ENCODE peak calls at places on chromosomes 16 and 17, in seven cellular contexts. Q, H, B, Y, O, T and V are unnamed samples.

GRCh38 chr16:82368041-82368440 is 198.0 kb upstream of the MPHOSPH6 start:
- DNase-seq in Q (no peak), H (peak; percentile 64), B (peak; percentile 47), Y (peak; percentile 41), O (peak; percentile 44), T (no peak), V (peak; percentile 32)

GRCh38 chr17:82859431-82860403 is 19.9 kb upstream of the ZNF750 start:
- DNase-seq in Q (no peak), H (no peak), B (peak; percentile 62), Y (peak; percentile 83), O (peak; percentile 87), T (peak; percentile 97), V (peak; percentile 70)

GRCh38 chr16:68995011-68995504 is 110.4 kb upstream of the HAS3 start:
- DNase-seq in Q (no peak), H (no peak), B (peak; percentile 33), Y (peak; percentile 64), O (peak; percentile 52), T (no peak), V (peak; percentile 58)

GRCh38 chr17:82237083-82237745 is 8.4 kb downstream of the SLC16A3 start:
- DNase-seq in Q (peak; percentile 66), H (no peak), B (no peak), Y (no peak), O (no peak), T (peak; percentile 21), V (no peak)

GRCh38 chr16:81975637-81976036 is 35.6 kb downstream of the SDR42E1 start:
- DNase-seq in Q (no peak), H (no peak), B (no peak), Y (no peak), O (no peak), T (no peak), V (no peak)

GRCh38 chr17:35345926-35346771 is 27.3 kb downstream of the SLFN11 start:
- DNase-seq in Q (peak; percentile 87), H (peak; percentile 87), B (peak; percentile 65), Y (no peak), O (peak; percentile 41), T (peak; percentile 88), V (peak; percentile 53)

GRCh38 chr16:58458634-58459343 is 41.2 kb upstream of the NDRG4 start:
- DNase-seq in Q (no peak), H (no peak), B (no peak), Y (no peak), O (no peak), T (no peak), V (no peak)

GRCh38 chr17:62692159-62692651 is 64.7 kb downstream of the MRC2 start:
- DNase-seq in Q (no peak), H (no peak), B (no peak), Y (no peak), O (no peak), T (no peak), V (no peak)

GRCh38 chr17:42843358-42843934 is 934 bp upstream of the AOC2 start:
- DNase-seq in Q (no peak), H (peak; percentile 58), B (peak; percentile 64), Y (peak; percentile 79), O (peak; percentile 83), T (peak; percentile 87), V (peak; percentile 74)

GRCh38 chr16:71885261-71885650 is 1.3 kb upstream of the ZNF821 start:
- DNase-seq in Q (no peak), H (no peak), B (no peak), Y (no peak), O (no peak), T (peak; percentile 27), V (no peak)

GRCh38 chr17:29958947-29959657 is 17.7 kb downstream of the EFCAB5 start:
- DNase-seq in Q (no peak), H (no peak), B (no peak), Y (no peak), O (no peak), T (no peak), V (peak; percentile 49)

GRCh38 chr16:88705746-88706287 is 391 bp downstream of the RNF166 start:
- DNase-seq in Q (no peak), H (no peak), B (no peak), Y (peak; percentile 24), O (no peak), T (no peak), V (no peak)

GRCh38 chr17:27618417-27618816 is 12.6 kb upstream of the LGALS9 start:
- DNase-seq in Q (peak; percentile 55), H (no peak), B (no peak), Y (no peak), O (no peak), T (no peak), V (no peak)

GRCh38 chr16:47143329-47143676 is 442 bp downstream of the NETO2 start:
- DNase-seq in Q (no peak), H (peak; percentile 21), B (peak; percentile 42), Y (peak; percentile 64), O (peak; percentile 79), T (peak; percentile 92), V (peak; percentile 63)

GRCh38 chr16:58110590-58111330 is 18.4 kb downstream of the CFAP20 start:
- DNase-seq in Q (no peak), H (no peak), B (no peak), Y (peak; percentile 89), O (no peak), T (peak; percentile 49), V (peak; percentile 44)

GRCh38 chr17:50203086-50203485 is 1.7 kb upstream of the COL1A1 start:
- DNase-seq in Q (no peak), H (no peak), B (no peak), Y (no peak), O (no peak), T (no peak), V (peak; percentile 55)

GRCh38 chr17:78797691-78798585 is 15.9 kb upstream of the CYTH1 start:
- DNase-seq in Q (no peak), H (no peak), B (no peak), Y (no peak), O (no peak), T (no peak), V (no peak)

GRCh38 chr17:49223517-49224197 is 6.9 kb downstream of the PHOSPHO1 start:
- DNase-seq in Q (peak; percentile 84), H (peak; percentile 57), B (peak; percentile 47), Y (peak; percentile 86), O (peak; percentile 35), T (peak; percentile 55), V (peak; percentile 10)

GRCh38 chr16:89845417-89845816 is 17.1 kb downstream of the SPIRE2 start:
- DNase-seq in Q (no peak), H (no peak), B (no peak), Y (no peak), O (no peak), T (no peak), V (no peak)

GRCh38 chr17:70584255-70584654 is 414.9 kb downstream of the KCNJ2 start:
- DNase-seq in Q (no peak), H (no peak), B (no peak), Y (no peak), O (no peak), T (no peak), V (no peak)

GRCh38 chr17:45110676-45111611 is 21.4 kb downstream of the PLCD3 start:
- DNase-seq in Q (no peak), H (peak; percentile 76), B (no peak), Y (no peak), O (no peak), T (no peak), V (no peak)

GRCh38 chr17:73902416-73903181 is 258.4 kb upstream of the SDK2 start:
- DNase-seq in Q (no peak), H (no peak), B (no peak), Y (no peak), O (no peak), T (no peak), V (no peak)

GRCh38 chr17:27294689-27295630 is 1.0 kb downstream of the WSB1 start:
- DNase-seq in Q (peak; percentile 73), H (peak; percentile 83), B (peak; percentile 86), Y (peak; percentile 75), O (peak; percentile 91), T (peak; percentile 95), V (peak; percentile 83)

GRCh38 chr16:5916711-5917191 is 819.2 kb upstream of the EEF2KMT start:
- DNase-seq in Q (no peak), H (no peak), B (no peak), Y (no peak), O (no peak), T (no peak), V (no peak)

GRCh38 chr17:47967607-47968252 is 3.2 kb upstream of the CDK5RAP3 start:
- DNase-seq in Q (no peak), H (no peak), B (peak; percentile 90), Y (peak; percentile 50), O (peak; percentile 37), T (no peak), V (peak; percentile 89)

GRCh38 chr16:88454315-88455057 is 1.4 kb downstream of the ZFPM1 start:
- DNase-seq in Q (no peak), H (no peak), B (peak; percentile 50), Y (no peak), O (no peak), T (no peak), V (no peak)

GRCh38 chr17:17073006-17073626 is 30.9 kb downstream of the MPRIP start:
- DNase-seq in Q (peak; percentile 54), H (no peak), B (no peak), Y (no peak), O (no peak), T (no peak), V (no peak)